ENCODE peak calls at places on chromosomes 11 and 22, in four cellular contexts. K is cardiac fibroblast, Y is K562, X is AG04449. F is an unnamed sample.

GRCh38 chr11:95257596-95257995 is 26.6 kb upstream of the SESN3 start:
- DNase-seq in K (no peak), X (no peak), Y (no peak), F (no peak)

GRCh38 chr11:16603890-16604783 is 134.3 kb upstream of the C11orf58 start:
- DNase-seq in K (peak), Y (peak), X (no peak), F (peak)

GRCh38 chr11:118200901-118201680 is 23.7 kb downstream of the JAML start:
- DNase-seq in X (no peak), Y (no peak), K (no peak), F (no peak)

GRCh38 chr11:57155838-57156583 is 25.7 kb upstream of the LRRC55 start:
- DNase-seq in K (no peak), X (no peak), Y (no peak), F (no peak)

GRCh38 chr11:976431-977160 is 50.9 kb downstream of the AP2A2 start:
- DNase-seq in K (peak), X (no peak), Y (peak), F (no peak)

GRCh38 chr11:65043881-65044501 is 3.0 kb downstream of the SAC3D1 start:
- DNase-seq in Y (peak), K (peak), X (no peak), F (no peak)

GRCh38 chr11:79436911-79437273 is 3.9 kb downstream of the TENM4 start:
- DNase-seq in X (no peak), Y (no peak), K (no peak), F (no peak)

GRCh38 chr11:37988031-37988430 is 1390.0 kb upstream of the RAG2 start:
- DNase-seq in X (no peak), K (peak), Y (no peak), F (no peak)

GRCh38 chr11:90867416-90867815 is 644.6 kb upstream of the CHORDC1 start:
- DNase-seq in Y (no peak), K (no peak), X (no peak), F (no peak)

GRCh38 chr11:45083544-45084087 is 62.8 kb upstream of the PRDM11 start:
- DNase-seq in Y (peak), X (no peak), K (no peak), F (no peak)

GRCh38 chr11:65436412-65437032 is 13.9 kb downstream of the NEAT1 start:
- DNase-seq in K (peak), X (no peak), Y (no peak), F (no peak)

GRCh38 chr11:123373754-123374621 is 56.1 kb upstream of the GRAMD1B start:
- DNase-seq in Y (no peak), X (no peak), K (no peak), F (no peak)

GRCh38 chr11:130672911-130673310 is 224.5 kb downstream of the ADAMTS15 start:
- DNase-seq in K (no peak), Y (no peak), X (no peak), F (no peak)

GRCh38 chr11:125998267-125998666 is 52.4 kb downstream of the VSIG10L2 start:
- DNase-seq in X (no peak), Y (no peak), K (no peak), F (no peak)

GRCh38 chr11:19670030-19670761 is 42.4 kb upstream of the NAV2 start:
- DNase-seq in Y (no peak), K (peak), X (no peak), F (peak)

GRCh38 chr22:27474711-27475547 is 326.6 kb downstream of the MN1 start:
- DNase-seq in X (peak), K (peak), Y (no peak), F (peak)

GRCh38 chr11:116931206-116931953 is 94.0 kb upstream of the APOA1 start:
- DNase-seq in K (peak), Y (no peak), X (no peak), F (peak)

GRCh38 chr22:37141971-37142647 is 7.6 kb downstream of the IL2RB start:
- DNase-seq in K (no peak), X (no peak), Y (peak), F (no peak)

GRCh38 chr11:115317428-115318185 is 186.6 kb downstream of the CADM1 start:
- DNase-seq in X (no peak), K (no peak), Y (no peak), F (no peak)

GRCh38 chr22:45866398-45867117 is 110.4 kb downstream of the WNT7B start:
- DNase-seq in K (no peak), X (no peak), Y (no peak), F (no peak)

GRCh38 chr11:8331767-8332166 is 68.1 kb upstream of the LMO1 start:
- DNase-seq in Y (no peak), K (no peak), X (no peak), F (no peak)

GRCh38 chr11:15278129-15278528 is 163.4 kb downstream of the INSC start:
- DNase-seq in K (peak), X (no peak), Y (no peak), F (peak)

GRCh38 chr11:78332174-78332866 is 85.3 kb downstream of the GAB2 start:
- DNase-seq in Y (no peak), K (peak), X (no peak), F (no peak)

DNA sequence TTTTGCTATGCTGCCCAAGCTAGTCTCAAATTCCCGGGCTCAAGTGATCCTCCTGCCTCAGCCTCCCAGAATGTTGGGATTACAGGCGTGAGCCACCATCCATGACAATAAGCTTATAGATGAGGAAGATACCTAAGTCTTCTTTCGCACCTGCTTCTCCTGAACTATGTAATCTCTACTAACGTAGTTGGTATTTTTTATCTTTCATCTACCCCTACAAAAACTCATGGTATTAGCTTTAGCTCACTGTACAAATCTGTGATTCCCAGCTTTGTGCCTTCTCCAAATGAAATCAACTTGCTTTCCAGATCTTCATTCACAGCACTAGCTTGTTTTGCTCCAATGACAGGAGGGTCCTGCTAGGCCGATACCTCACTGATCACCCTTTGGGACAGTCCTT is 36.4 kb downstream of the PI4KA start:
- DNase-seq in X (no peak), Y (no peak), K (no peak), F (no peak)
- H3K4me3 ChIP-seq in X (no peak), Y (no peak), K (no peak), F (no peak)

GRCh38 chr11:135061166-135061565 is 649.1 kb upstream of the B3GAT1 start:
- DNase-seq in Y (no peak), K (no peak), X (no peak), F (no peak)

DNA sequence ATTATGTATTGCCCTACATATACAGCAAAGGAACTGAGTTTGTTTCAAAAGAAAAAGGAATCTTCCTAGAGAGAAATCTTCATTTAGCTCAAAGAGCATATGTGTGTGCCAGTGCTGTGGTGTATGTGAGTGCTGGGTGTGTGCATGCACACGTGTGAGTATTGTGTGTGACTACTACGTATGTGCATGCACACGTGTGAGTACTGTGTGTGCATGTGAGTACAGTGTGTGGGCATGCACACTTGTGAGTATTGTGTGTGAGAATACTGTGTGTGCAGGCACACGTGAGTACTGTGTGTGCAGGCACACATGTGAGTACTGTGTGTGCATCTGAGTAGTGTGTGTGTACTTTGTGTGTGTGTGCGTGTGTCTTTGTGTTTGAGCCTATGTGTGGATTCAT is 651.0 kb upstream of the B3GAT1 start:
- DNase-seq in Y (no peak), X (no peak), K (no peak), F (no peak)
- H3K4me3 ChIP-seq in Y (no peak), X (no peak), K (no peak), F (no peak)

GRCh38 chr11:9460322-9461067 is at the start of gene ZNF143:
- DNase-seq in Y (peak), X (peak), K (peak), F (peak)

GRCh38 chr11:9462172-9462799 is 1.5 kb downstream of the ZNF143 start:
- DNase-seq in Y (no peak), X (no peak), K (peak), F (no peak)

GRCh38 chr11:9461760-9462134 is 935 bp downstream of the ZNF143 start:
- DNase-seq in Y (no peak), X (no peak), K (peak), F (no peak)

GRCh38 chr11:9461068-9461759 is 402 bp downstream of the ZNF143 start:
- DNase-seq in X (peak), K (peak), Y (peak), F (peak)

DNA sequence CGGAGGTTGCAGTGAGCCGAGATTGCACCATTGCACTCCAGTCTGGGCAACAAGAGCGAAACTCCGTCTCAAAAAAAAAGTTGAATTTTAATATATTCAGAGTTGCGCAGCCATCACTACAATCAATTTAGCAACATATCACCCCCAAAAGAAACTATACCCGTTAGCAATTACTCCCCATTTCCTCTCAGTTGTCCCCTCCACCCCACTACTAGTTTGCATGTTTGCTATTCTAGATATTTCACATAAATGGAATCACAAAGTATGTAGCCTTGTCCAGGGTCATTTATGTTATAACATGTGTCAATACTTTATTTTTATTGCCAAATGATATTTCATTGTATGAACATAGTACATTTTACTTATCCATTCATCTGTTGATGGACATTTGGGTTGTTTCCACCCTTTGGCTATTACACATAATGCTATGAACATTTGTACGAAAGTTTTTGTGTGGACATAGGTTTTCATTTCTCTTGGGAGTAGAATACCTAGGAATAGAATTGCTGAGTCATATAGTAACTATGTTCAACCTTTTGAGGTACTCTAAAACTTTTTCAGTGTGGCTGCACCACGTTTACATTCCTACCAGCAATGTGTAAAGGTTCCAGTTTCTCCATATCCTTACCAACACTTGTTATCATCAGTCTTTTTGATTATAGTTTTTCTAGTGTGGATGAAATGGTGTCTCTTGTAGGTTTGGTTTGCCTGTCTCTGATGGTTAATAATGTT is 2.2 kb downstream of the ZNF143 start:
- DNase-seq in X (no peak), K (no peak), Y (no peak), F (no peak)
- H3K4me3 ChIP-seq in X (no peak), K (no peak), Y (no peak), F (no peak)

DNA sequence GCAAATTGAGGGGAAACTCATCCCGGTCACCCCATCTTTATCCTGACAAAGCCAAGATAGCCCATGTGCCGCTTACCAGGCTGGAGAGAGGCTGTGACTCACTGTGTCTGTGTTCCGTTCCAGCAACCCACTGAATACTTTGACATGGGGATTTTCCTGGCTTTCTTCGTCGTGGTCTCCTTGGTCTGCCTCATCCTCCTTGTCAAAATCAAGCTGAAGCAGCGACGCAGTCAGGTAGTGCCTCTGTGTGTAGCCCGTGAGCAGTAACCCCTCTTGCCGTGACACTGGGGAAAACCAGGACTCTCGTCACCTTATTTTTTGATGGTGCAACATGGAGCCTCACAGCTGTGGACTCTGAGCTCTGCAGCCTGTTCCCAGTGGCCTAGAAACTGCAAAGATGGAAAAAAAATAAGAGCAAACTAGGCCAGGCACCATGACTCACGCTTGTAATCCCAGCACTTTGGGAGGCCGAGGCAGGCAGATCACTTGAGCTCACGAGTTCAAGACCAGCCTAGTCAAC is 16.9 kb downstream of the C22orf31 start:
- DNase-seq in X (no peak), Y (no peak), K (peak), F (no peak)
- H3K4me3 ChIP-seq in X (no peak), Y (no peak), K (no peak), F (no peak)

GRCh38 chr11:13009476-13009920 is 382 bp downstream of the RASSF10 start:
- DNase-seq in K (no peak), Y (no peak), X (no peak), F (no peak)
- H3K4me3 ChIP-seq in K (no peak), Y (no peak), X (peak), F (no peak)

GRCh38 chr11:86374586-86374985 is at the start of gene CCDC81:
- DNase-seq in X (no peak), Y (no peak), K (peak), F (no peak)
- H3K4me3 ChIP-seq in X (peak), Y (no peak), K (peak), F (no peak)

DNA sequence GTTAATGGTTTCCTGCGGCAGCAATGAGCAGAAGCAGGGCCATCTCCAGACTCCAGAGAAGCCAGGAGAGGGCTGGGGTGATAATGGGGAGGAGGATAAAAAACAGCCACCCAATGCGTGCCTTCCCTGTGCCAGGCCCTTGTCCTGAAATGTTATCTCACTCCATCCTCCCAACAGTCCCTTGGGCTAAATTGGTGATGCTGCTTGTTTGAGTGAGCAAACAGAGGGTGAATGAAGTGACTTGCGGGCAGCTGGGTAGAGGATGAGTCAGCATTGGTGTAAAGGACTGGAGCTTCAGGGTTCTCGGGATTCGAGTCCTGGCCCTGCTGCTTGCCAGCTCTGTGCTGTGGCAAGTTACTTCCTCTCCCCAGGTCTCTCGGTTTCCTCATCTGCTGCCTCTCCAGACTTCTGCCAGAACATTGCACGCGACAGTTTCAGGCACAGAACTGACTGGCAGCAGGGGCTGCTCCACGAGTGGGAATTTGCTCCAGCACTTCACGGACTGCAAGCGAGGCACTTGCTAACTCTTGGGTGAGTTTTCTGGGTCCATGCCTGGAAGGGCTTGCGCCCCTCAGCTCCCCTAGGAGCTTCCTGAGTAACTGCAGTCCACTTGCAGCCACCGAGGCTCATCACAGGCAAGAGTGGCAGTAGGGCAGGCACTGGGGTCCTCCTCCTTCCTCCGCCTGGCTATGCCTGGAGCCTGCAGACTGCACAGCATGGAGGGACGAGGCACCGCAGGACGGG is at the start of gene P2RY6:
- DNase-seq in K (peak), Y (peak), X (peak), F (peak)
- H3K4me3 ChIP-seq in K (no peak), Y (no peak), X (no peak), F (no peak)

F was measured in A673.